ENCODE peak calls at places on chromosomes 16 and 17, in nine cellular contexts. V, Q, S, Y, W, N, M, F and I are unnamed samples.

GRCh38 chr16:87318158-87318644 is 1.0 kb upstream of the C16orf95 start:
- DNase-seq in V (no peak), F (peak; percentile 9), Q (peak; percentile 46), W (no peak), N (peak; percentile 11), S (no peak), M (no peak), Y (no peak), I (no peak)

GRCh38 chr17:75908201-75908600 is 3.5 kb upstream of the MRPL38 start:
- DNase-seq in V (no peak), Y (no peak), Q (peak; percentile 8), M (no peak), F (peak; percentile 75), S (peak; percentile 86), N (peak; percentile 64), W (no peak), I (no peak)

GRCh38 chr17:63961355-63962207 is 11.1 kb downstream of the SCN4A start:
- DNase-seq in Y (no peak), W (no peak), N (peak; percentile 28), S (peak; percentile 79), V (peak; percentile 24), F (peak; percentile 42), Q (no peak), M (peak; percentile 53), I (peak; percentile 67)

GRCh38 chr17:67685351-67685750 is 32.4 kb upstream of the NOL11 start:
- DNase-seq in Y (no peak), F (no peak), W (no peak), M (no peak), Q (no peak), S (no peak), V (no peak), N (no peak), I (no peak)

GRCh38 chr17:5437721-5438317 is 1.1 kb downstream of the C1QBP start:
- DNase-seq in S (no peak), N (no peak), Y (no peak), V (no peak), Q (no peak), F (peak; percentile 12), W (no peak), M (no peak), I (no peak)

GRCh38 chr17:75370288-75370687 is 35.2 kb downstream of the GRB2 start:
- DNase-seq in M (no peak), Q (no peak), S (peak; percentile 70), V (no peak), W (no peak), N (no peak), Y (no peak), F (no peak), I (no peak)

GRCh38 chr16:62010186-62010585 is 26.1 kb downstream of the CDH8 start:
- DNase-seq in S (no peak), V (no peak), M (no peak), F (no peak), W (no peak), N (peak; percentile 22), Y (no peak), Q (no peak), I (no peak)

GRCh38 chr17:82372591-82373452 is 1.3 kb downstream of the UTS2R start:
- DNase-seq in F (no peak), M (no peak), Q (no peak), N (no peak), V (no peak), Y (no peak), S (peak; percentile 30), W (no peak), I (no peak)

GRCh38 chr17:53649201-53649600 is 173.5 kb upstream of the KIF2B start:
- DNase-seq in M (no peak), N (no peak), V (no peak), W (no peak), S (no peak), Q (no peak), F (no peak), Y (no peak), I (no peak)

GRCh38 chr17:63395075-63395815 is 50.9 kb downstream of the CYB561 start:
- DNase-seq in M (peak; percentile 17), N (no peak), Q (no peak), F (no peak), S (no peak), W (no peak), V (no peak), Y (no peak), I (no peak)

GRCh38 chr16:3317315-3317999 is 12.2 kb downstream of the ZNF75A start:
- DNase-seq in Q (peak; percentile 5), W (no peak), F (no peak), Y (no peak), V (no peak), N (peak; percentile 38), M (no peak), S (no peak), I (no peak)

GRCh38 chr17:63096426-63096825 is 130.4 kb downstream of the TANC2 start:
- DNase-seq in M (no peak), W (no peak), Y (no peak), F (no peak), Q (no peak), S (no peak), N (no peak), V (no peak), I (no peak)

GRCh38 chr16:89407925-89408300 is 82.4 kb downstream of the ANKRD11 start:
- DNase-seq in S (peak; percentile 69), Y (no peak), Q (no peak), N (no peak), F (no peak), M (no peak), V (no peak), W (no peak), I (no peak)

GRCh38 chr17:68349157-68349556 is 57.9 kb downstream of the ARSG start:
- DNase-seq in Y (no peak), V (no peak), Q (no peak), S (no peak), W (no peak), F (no peak), N (no peak), M (no peak), I (no peak)